ENCODE peak calls at places on chromosomes 2 and 18, in eight cellular contexts. V, A, W, G, Y, Z, N and U are unnamed samples.

GRCh38 chr2:101064868-101065549 is 62.9 kb downstream of the RPL31 start:
- DNase-seq in V (no peak), A (no peak), W (peak), G (peak), Y (peak), Z (no peak), N (no peak), U (no peak)

GRCh38 chr18:37604032-37604431 is 38.4 kb upstream of the CELF4 start:
- DNase-seq in V (no peak), A (no peak), W (no peak), G (no peak), Y (no peak), Z (no peak), N (no peak), U (no peak)

GRCh38 chr2:180376076-180376475 is 369.0 kb upstream of the CWC22 start:
- DNase-seq in V (no peak), A (no peak), W (no peak), G (no peak), Y (no peak), Z (no peak), N (no peak), U (no peak)

GRCh38 chr2:105287692-105288091 is 41.8 kb downstream of the TGFBRAP1 start:
- DNase-seq in V (peak), A (peak), W (peak), G (peak), Y (peak), Z (no peak), N (no peak), U (no peak)

GRCh38 chr18:42649636-42650035 is 465.8 kb downstream of the RIT2 start:
- DNase-seq in V (no peak), A (no peak), W (peak), G (no peak), Y (peak), Z (no peak), N (no peak), U (no peak)

GRCh38 chr2:200703132-200703925 is 108.4 kb upstream of the BZW1 start:
- DNase-seq in V (peak), A (peak), W (peak), G (peak), Y (peak), Z (no peak), N (no peak), U (no peak)

GRCh38 chr2:40097691-40098376 is 318.8 kb upstream of the THUMPD2 start:
- DNase-seq in V (no peak), A (no peak), W (peak), G (no peak), Y (peak), Z (no peak), N (no peak), U (no peak)

GRCh38 chr2:43049836-43050796 is 176.3 kb downstream of the ZFP36L2 start:
- DNase-seq in V (no peak), A (no peak), W (no peak), G (no peak), Y (no peak), Z (no peak), N (peak), U (no peak)

GRCh38 chr2:134790487-134790886 is 47.9 kb upstream of the ACMSD start:
- DNase-seq in V (no peak), A (peak), W (no peak), G (no peak), Y (no peak), Z (no peak), N (no peak), U (no peak)

GRCh38 chr2:6054394-6054732 is 362.2 kb downstream of the SOX11 start:
- DNase-seq in V (no peak), A (peak), W (no peak), G (no peak), Y (no peak), Z (no peak), N (no peak), U (no peak)

GRCh38 chr2:79782540-79782939 is 269.7 kb downstream of the CTNNA2 start:
- DNase-seq in V (peak), A (peak), W (no peak), G (no peak), Y (no peak), Z (no peak), N (no peak), U (no peak)

GRCh38 chr18:77131100-77131651 is 1.4 kb downstream of the MBP start:
- DNase-seq in V (no peak), A (no peak), W (no peak), G (peak), Y (peak), Z (no peak), N (no peak), U (peak)

GRCh38 chr2:48589170-48589767 is 28.4 kb upstream of the GTF2A1L start:
- DNase-seq in V (no peak), A (peak), W (peak), G (peak), Y (peak), Z (no peak), N (no peak), U (no peak)

GRCh38 chr2:20208487-20208882 is 16.4 kb downstream of the SDC1 start:
- DNase-seq in V (no peak), A (no peak), W (no peak), G (no peak), Y (no peak), Z (no peak), N (no peak), U (no peak)

GRCh38 chr2:44244135-44244871 is 31.0 kb upstream of the SLC3A1 start:
- DNase-seq in V (peak), A (peak), W (peak), G (peak), Y (peak), Z (peak), N (no peak), U (no peak)

GRCh38 chr18:55096261-55097026 is 137.2 kb upstream of the CCDC68 start:
- DNase-seq in V (peak), A (peak), W (peak), G (no peak), Y (peak), Z (no peak), N (no peak), U (no peak)

GRCh38 chr2:46657042-46657504 is 177.7 kb downstream of the TMEM247 start:
- DNase-seq in V (no peak), A (peak), W (peak), G (peak), Y (no peak), Z (no peak), N (no peak), U (no peak)

GRCh38 chr18:4762399-4762798 is 307.3 kb upstream of the DLGAP1 start:
- DNase-seq in V (no peak), A (no peak), W (no peak), G (no peak), Y (no peak), Z (no peak), N (no peak), U (no peak)
- H3K27ac ChIP-seq in V (no peak), A (no peak), W (no peak), G (no peak), Y (no peak), Z (no peak), N (no peak), U (no peak)

DNA sequence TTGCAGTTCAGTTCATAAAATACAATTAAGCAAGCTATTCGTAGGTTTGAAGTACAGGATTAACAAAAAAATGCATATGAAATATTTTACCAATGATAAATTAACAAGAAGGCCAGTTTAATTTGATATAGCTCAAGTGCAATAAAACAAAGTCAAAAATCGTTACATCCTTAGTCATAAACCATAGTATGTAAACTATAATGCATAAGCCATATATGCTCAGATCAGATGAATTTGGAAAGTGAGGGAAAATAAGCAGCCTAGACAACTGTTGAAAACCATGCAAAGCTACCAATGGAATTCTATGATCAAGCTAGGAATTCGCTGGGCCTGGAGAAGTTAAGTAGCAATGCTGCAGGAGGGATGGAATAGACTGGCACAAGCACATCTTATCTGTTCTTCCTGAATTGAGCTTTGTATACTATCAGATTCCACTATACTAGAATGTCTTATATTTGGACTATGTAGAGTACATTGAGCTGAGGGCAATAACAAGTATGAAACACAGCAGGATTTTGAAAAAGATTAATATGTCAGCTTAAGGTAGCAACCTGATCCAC is 682.0 kb downstream of the IRS1 start:
- DNase-seq in V (no peak), A (no peak), W (no peak), G (no peak), Y (peak), Z (no peak), N (no peak), U (no peak)
- H3K27ac ChIP-seq in V (no peak), A (no peak), W (peak), G (no peak), Y (peak), Z (no peak), N (no peak), U (no peak)

DNA sequence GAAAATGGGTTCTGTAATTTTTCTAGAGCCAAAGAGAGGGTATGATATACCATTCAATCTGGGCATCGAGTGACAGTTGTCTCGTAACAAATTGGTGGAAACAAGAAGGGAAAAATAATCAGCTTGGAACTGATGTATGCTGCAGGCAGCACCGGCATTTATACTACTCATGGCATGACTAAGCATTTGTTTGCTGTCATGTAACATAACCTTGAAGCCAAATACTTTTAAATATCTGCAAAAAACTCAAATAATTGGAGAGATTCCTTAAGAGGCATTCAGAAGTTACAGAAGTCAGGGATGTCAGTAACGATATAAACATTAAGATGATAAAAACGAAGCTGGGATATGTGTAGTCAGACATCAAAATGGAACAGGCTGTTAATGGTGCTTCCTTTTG is 157.3 kb upstream of the MMADHC start:
- DNase-seq in V (no peak), A (no peak), W (peak), G (no peak), Y (peak), Z (no peak), N (no peak), U (no peak)
- H3K27ac ChIP-seq in V (no peak), A (no peak), W (peak), G (peak), Y (peak), Z (no peak), N (no peak), U (no peak)

DNA sequence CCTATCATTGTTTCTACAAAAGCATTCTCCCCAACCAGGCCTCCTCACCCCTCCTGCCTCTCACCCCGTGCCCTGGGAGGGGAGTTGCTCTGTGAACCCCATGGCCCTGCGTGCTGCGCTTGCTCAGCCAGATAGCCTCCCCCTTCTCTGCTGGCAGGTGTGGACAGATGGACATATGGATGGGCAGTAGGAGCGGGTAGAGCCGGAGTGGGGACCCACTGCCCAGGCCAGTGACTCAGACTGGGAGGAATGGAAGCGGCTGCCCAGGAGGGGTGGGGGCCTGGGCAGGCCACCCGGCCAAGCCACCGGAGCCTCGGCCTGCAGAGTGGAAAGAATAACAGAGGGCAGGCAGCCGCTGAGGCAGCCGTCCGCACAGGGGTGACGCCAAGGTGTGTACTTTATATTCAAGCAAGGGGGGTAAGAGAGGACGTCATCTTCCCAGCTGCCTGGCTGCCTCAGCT is 8.7 kb downstream of the CYP26B1 start:
- DNase-seq in V (no peak), A (no peak), W (no peak), G (no peak), Y (peak), Z (no peak), N (peak), U (no peak)
- H3K27ac ChIP-seq in V (no peak), A (no peak), W (no peak), G (no peak), Y (no peak), Z (no peak), N (peak), U (no peak)

GRCh38 chr2:174014021-174014698 is 49.0 kb upstream of the SP3 start:
- DNase-seq in V (no peak), A (peak), W (peak), G (no peak), Y (peak), Z (no peak), N (no peak), U (no peak)
- H3K27ac ChIP-seq in V (no peak), A (no peak), W (peak), G (peak), Y (no peak), Z (no peak), N (no peak), U (peak)

DNA sequence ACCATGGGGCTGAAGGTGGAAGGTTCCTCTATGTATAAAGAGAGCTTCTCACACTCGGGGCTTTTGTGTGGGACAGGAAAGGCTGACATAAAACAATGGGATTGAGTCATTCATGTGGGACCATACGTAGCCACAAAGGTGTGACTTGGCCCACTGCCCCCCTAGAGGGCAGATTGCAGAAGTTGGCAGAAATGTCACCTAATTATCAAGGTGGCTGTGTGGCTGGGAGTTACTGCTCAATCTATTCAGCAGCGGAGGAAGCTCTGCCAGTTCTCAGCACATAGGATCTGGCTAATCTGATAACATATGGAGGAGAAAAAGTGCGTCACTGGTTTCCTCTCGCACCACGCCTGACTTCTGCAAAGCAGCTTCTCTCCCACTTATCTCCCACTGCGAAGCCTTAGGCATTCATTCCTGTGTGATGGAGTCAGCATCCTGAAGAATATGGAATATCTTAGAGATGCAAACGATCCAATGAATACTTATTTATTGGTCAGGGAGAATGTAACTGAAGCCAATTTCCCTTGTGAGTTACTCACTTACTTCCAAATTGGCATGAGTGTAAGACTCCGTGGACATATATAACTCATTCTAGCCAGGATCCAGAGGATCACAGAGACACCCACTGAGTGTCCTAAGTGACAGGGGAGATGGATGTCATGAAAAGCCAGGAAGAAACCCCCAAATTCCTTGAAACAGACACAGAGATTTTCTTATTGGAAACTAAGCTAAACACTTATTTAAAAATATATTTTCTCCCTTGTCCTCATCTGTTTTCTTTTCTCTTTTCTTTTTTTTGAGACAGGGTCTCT is 344.8 kb downstream of the TGIF1 start:
- DNase-seq in V (no peak), A (peak), W (peak), G (peak), Y (peak), Z (no peak), N (no peak), U (no peak)
- H3K27ac ChIP-seq in V (no peak), A (no peak), W (peak), G (no peak), Y (peak), Z (no peak), N (no peak), U (no peak)

GRCh38 chr2:85276571-85277121 is 51.1 kb downstream of the TGOLN2 start:
- DNase-seq in V (no peak), A (no peak), W (peak), G (no peak), Y (no peak), Z (no peak), N (no peak), U (no peak)
- H3K27ac ChIP-seq in V (no peak), A (no peak), W (peak), G (no peak), Y (peak), Z (no peak), N (peak), U (no peak)

DNA sequence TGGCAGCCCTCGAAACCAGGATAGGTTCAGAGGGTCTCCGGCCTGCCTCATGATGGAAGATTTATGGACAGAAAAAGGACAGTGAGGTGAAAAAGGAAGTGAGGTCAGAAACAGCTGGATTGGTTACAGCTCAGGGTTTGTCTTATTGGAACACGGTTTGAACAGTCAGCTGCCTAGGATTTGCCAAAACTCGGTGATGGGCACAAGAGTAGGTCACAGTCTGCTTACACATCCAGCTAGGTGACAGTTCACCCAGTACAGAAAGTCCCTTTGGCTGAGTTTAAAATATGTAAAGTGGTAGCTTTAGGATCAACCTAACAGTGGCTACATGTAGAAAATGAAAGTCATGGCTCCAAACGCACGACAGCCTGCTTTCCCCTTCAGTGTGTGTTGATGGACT is 165.1 kb downstream of the DCDC2C start:
- DNase-seq in V (no peak), A (no peak), W (no peak), G (no peak), Y (no peak), Z (no peak), N (no peak), U (no peak)
- H3K27ac ChIP-seq in V (no peak), A (no peak), W (no peak), G (no peak), Y (no peak), Z (no peak), N (no peak), U (no peak)